ENCODE peak calls at places on chromosome 10, in ten cellular contexts. R, U, M, Q, V, I, C, N, F and G are unnamed samples.

GRCh38 chr10:122875843-122876492 is 3.4 kb downstream of the FAM24B start:
- DNase-seq in V (no peak), F (no peak), U (no peak), R (no peak), N (no peak), C (no peak), I (peak; percentile 19), Q (no peak), M (no peak), G (no peak)

GRCh38 chr10:45561952-45562351 is 110.6 kb downstream of the ZFAND4 start:
- DNase-seq in Q (no peak), C (no peak), I (no peak), V (no peak), U (no peak), N (no peak), F (no peak), M (no peak), R (no peak), G (no peak)

GRCh38 chr10:109327266-109327665 is 596.0 kb downstream of the XPNPEP1 start:
- DNase-seq in F (no peak), V (no peak), I (no peak), M (no peak), C (no peak), R (no peak), N (no peak), Q (no peak), U (no peak), G (no peak)

GRCh38 chr10:73771722-73772279 is 10.0 kb upstream of the CHCHD1 start:
- DNase-seq in V (peak; percentile 94), M (peak; percentile 92), I (peak; percentile 24), Q (peak; percentile 82), R (peak; percentile 76), F (peak; percentile 91), U (peak; percentile 48), N (no peak), C (peak; percentile 87), G (peak; percentile 95)

GRCh38 chr10:75399461-75400162 is 2.0 kb downstream of the ZNF503 start:
- DNase-seq in I (peak; percentile 83), V (peak; percentile 87), M (peak; percentile 89), Q (peak; percentile 79), R (peak; percentile 21), N (peak; percentile 81), F (peak; percentile 88), C (peak; percentile 75), U (no peak), G (peak; percentile 92)

GRCh38 chr10:75430000-75430763 is 1.2 kb upstream of the LRMDA start:
- DNase-seq in M (peak; percentile 57), C (peak; percentile 45), R (no peak), U (no peak), I (no peak), N (peak; percentile 93), F (no peak), Q (peak; percentile 26), V (peak; percentile 82), G (peak; percentile 83)

GRCh38 chr10:100528885-100529472 is 692 bp downstream of the NDUFB8 start:
- DNase-seq in C (peak; percentile 18), R (no peak), I (peak; percentile 37), F (no peak), M (no peak), Q (peak; percentile 9), V (peak; percentile 46), N (no peak), U (no peak), G (no peak)

GRCh38 chr10:44995914-44996633 is 4.6 kb upstream of the ZNF22 start:
- DNase-seq in F (no peak), R (no peak), V (no peak), Q (peak; percentile 79), M (no peak), I (no peak), N (peak; percentile 66), U (no peak), C (peak; percentile 99), G (no peak)

GRCh38 chr10:131653550-131654470 is 247.0 kb upstream of the PPP2R2D start:
- DNase-seq in U (no peak), I (no peak), V (no peak), C (no peak), R (no peak), M (no peak), Q (no peak), F (no peak), N (no peak), G (peak; percentile 59)

GRCh38 chr10:43075612-43076003 is 1.3 kb upstream of the RET start:
- DNase-seq in M (no peak), I (peak; percentile 55), V (no peak), N (peak; percentile 30), R (no peak), F (no peak), Q (no peak), C (no peak), U (peak; percentile 19), G (no peak)

GRCh38 chr10:43131906-43132305 is 6.3 kb upstream of the CSGALNACT2 start:
- DNase-seq in F (peak; percentile 16), N (no peak), U (no peak), I (no peak), R (no peak), C (no peak), Q (peak; percentile 2), M (no peak), V (no peak), G (no peak)

GRCh38 chr10:77925795-77926565 is 575 bp downstream of the DLG5 start:
- DNase-seq in M (peak; percentile 75), C (peak; percentile 39), N (peak; percentile 68), I (peak; percentile 56), F (no peak), Q (peak; percentile 8), R (peak; percentile 11), U (no peak), V (peak; percentile 72), G (peak; percentile 86)

GRCh38 chr10:49173848-49174247 is 14.3 kb downstream of the TMEM273 start:
- DNase-seq in U (no peak), V (no peak), I (no peak), N (no peak), C (no peak), M (no peak), F (no peak), R (no peak), Q (no peak), G (no peak)
- H3K4me1 ChIP-seq in U (peaks cover 12% of the 10 kb centered on the region), V (peaks cover 50% of the 10 kb centered on the region), I (no peaks in the 10 kb centered on the region), N (peaks cover 13% of the 10 kb centered on the region), C (peaks cover 9% of the 10 kb centered on the region), M (no peaks in the 10 kb centered on the region), F (peaks cover 22% of the 10 kb centered on the region), R (peaks cover 25% of the 10 kb centered on the region), Q (peaks cover 17% of the 10 kb centered on the region), G (peaks cover 20% of the 10 kb centered on the region)

GRCh38 chr10:79440281-79440680 is 5.1 kb downstream of the ZCCHC24 start:
- DNase-seq in R (no peak), V (no peak), M (no peak), U (no peak), I (no peak), F (no peak), Q (no peak), C (no peak), N (no peak), G (no peak)
- H3K4me3 ChIP-seq in R (no peak overlapping the region), V (no peak overlapping the region), M (no peak overlapping the region), U (no peak overlapping the region), I (no peak overlapping the region), F (no peak overlapping the region), Q (no peak overlapping the region), C (no peak overlapping the region), N (no peak overlapping the region), G (no peak overlapping the region)

DNA sequence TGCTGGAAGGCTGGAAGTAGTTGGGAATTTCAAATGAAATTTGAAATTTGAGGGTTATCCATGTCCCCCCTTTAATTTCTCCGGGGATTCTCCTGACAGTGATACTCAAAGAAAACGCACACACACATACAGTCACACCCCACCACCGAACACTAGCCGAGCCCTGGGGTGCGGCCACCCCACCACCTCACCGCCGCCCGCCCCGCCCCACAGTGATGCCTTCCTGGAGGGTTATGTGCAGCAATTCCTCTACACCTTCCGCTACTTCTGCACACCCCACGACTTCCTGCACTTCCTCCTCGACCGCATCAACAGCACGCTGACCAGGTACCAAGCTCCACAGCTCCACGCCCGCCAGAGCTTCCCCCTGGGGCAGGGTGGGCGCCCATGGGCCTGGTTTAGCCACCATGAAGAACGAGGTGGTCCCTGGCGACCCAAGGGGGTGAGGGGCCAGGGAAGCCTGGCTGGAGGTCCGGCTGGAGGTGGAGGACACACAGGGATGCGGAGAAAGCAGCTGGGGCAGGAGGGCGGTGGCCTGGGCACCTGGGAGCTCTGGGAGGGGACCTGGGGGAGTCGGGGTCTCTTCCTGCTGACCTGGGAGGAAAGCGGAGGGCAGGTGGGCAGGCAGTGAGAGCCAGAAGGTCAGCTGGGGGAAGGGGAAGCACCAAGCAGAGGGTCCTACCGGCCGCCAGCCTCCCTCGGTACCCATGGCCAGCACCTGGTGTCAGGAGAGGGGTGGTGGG is 19.4 kb upstream of the UTF1 start:
- DNase-seq in R (no peak), M (no peak), F (no peak), C (no peak), V (no peak), Q (no peak), I (no peak), N (no peak), U (no peak), G (no peak)
- H3K9me3 ChIP-seq in R (no peaks in the 10 kb centered on the region), M (no peaks in the 10 kb centered on the region), F (no peaks in the 10 kb centered on the region), C (no peaks in the 10 kb centered on the region), V (no peaks in the 10 kb centered on the region), Q (no peaks in the 10 kb centered on the region), I (no peaks in the 10 kb centered on the region), N (peaks cover 5% of the 10 kb centered on the region), U (no peaks in the 10 kb centered on the region), G (no peaks in the 10 kb centered on the region)

DNA sequence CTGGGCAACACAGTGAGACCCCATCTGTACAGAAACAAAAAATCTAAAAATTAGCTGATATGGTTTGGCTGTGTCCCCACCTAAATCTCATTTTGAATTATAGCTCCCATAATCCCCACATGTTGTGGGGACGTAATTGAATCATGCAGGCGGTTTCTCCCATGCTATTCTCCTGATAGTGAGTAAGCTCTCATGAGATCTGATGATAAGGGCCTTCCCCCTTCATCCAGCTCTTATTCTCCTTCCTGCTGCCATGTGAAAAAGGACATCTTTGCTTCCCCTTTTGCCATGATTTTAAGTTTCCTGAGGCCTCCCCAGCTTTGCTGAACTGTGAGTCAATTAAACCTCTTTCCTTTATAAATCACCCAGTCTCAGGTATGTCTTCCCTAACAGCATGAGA is 136.5 kb downstream of the SFMBT2 start:
- DNase-seq in U (no peak), V (no peak), I (no peak), F (no peak), M (no peak), Q (no peak), C (no peak), R (no peak), N (no peak), G (no peak)
- H3K4me1 ChIP-seq in U (no peaks in the 10 kb centered on the region), V (no peaks in the 10 kb centered on the region), I (peaks cover 2% of the 10 kb centered on the region), F (peaks cover 4% of the 10 kb centered on the region), M (no peaks in the 10 kb centered on the region), Q (no peaks in the 10 kb centered on the region), C (no peaks in the 10 kb centered on the region), R (peaks cover 39% of the 10 kb centered on the region), N (no peaks in the 10 kb centered on the region), G (no peaks in the 10 kb centered on the region)

DNA sequence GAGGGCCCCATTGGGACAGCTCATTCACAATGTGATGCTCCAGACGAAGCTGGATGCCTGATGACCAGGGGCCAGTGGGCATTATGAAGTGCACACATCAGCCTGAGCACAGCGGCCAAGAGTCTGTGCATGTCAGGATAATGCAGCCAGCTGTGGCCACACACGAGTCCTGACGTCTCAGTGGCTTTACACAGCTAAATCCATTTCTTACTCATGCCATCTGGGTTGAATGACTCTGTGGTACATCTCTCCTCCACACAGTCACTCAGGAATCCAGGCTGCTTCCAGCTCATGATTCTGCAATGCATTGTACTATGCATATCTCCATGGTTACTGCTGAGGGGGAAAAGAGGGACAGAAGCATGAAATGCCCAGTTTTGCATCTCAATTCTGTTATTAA is 123.6 kb downstream of the PRLHR start:
- DNase-seq in M (no peak), Q (no peak), I (no peak), V (no peak), R (no peak), U (no peak), N (no peak), F (no peak), C (no peak), G (no peak)
- H3K4me3 ChIP-seq in M (no peak overlapping the region), Q (no peak overlapping the region), I (no peak overlapping the region), V (no peak overlapping the region), R (no peak overlapping the region), U (no peak overlapping the region), N (no peak overlapping the region), F (no peak overlapping the region), C (no peak overlapping the region), G (no peak overlapping the region)